ENCODE peak calls at places on chromosomes 2 and 18, in ten cellular contexts. R, W, Q, G, F, C, V, P, D and K are unnamed samples.

GRCh38 chr2:240220371-240220770 is 79.9 kb upstream of the OTOS start:
- DNase-seq in G (no peak), F (no peak), W (no peak), C (no peak), Q (no peak), V (no peak), D (no peak), R (no peak), P (no peak), K (no peak)

GRCh38 chr2:175063741-175064140 is 58.6 kb upstream of the CHN1 start:
- DNase-seq in F (no peak), D (no peak), W (no peak), C (no peak), G (no peak), V (no peak), P (no peak), Q (no peak), R (no peak), K (no peak)

GRCh38 chr2:118705032-118705431 is 142.4 kb downstream of the EN1 start:
- DNase-seq in D (no peak), V (no peak), F (no peak), G (no peak), C (no peak), P (no peak), Q (no peak), W (no peak), R (no peak), K (no peak)

GRCh38 chr2:67515021-67515420 is 117.9 kb downstream of the ETAA1 start:
- DNase-seq in F (no peak), W (no peak), D (no peak), R (no peak), C (no peak), V (no peak), P (no peak), Q (no peak), G (no peak), K (no peak)

GRCh38 chr2:120829633-120830025 is 94.0 kb downstream of the GLI2 start:
- DNase-seq in D (no peak), G (no peak), C (no peak), V (no peak), Q (no peak), P (no peak), R (no peak), W (no peak), F (no peak), K (no peak)

GRCh38 chr2:229270551-229271410 is at the start of gene PID1:
- DNase-seq in F (peak; percentile 23), V (no peak), D (peak; percentile 41), C (peak; percentile 44), Q (no peak), P (no peak), G (peak; percentile 85), W (no peak), R (peak; percentile 29), K (peak; percentile 87)

GRCh38 chr2:227817940-227818568 is 4.4 kb downstream of the CCL20 start:
- DNase-seq in W (peak; percentile 24), V (peak; percentile 61), P (peak; percentile 45), R (peak; percentile 98), D (peak; percentile 22), F (peak; percentile 73), Q (peak; percentile 57), G (peak; percentile 4), C (peak; percentile 37), K (peak; percentile 13)

GRCh38 chr2:99680946-99681345 is 191.1 kb upstream of the REV1 start:
- DNase-seq in F (no peak), G (no peak), C (no peak), W (no peak), Q (no peak), P (no peak), R (no peak), D (no peak), V (no peak), K (no peak)

GRCh38 chr2:201854841-201855240 is 48.5 kb downstream of the CDK15 start:
- DNase-seq in C (no peak), V (no peak), F (no peak), Q (no peak), W (no peak), R (no peak), P (no peak), G (no peak), D (no peak), K (no peak)

GRCh38 chr2:30303094-30303493 is 71.8 kb downstream of the LBH start:
- DNase-seq in D (no peak), Q (no peak), P (no peak), F (no peak), V (no peak), W (no peak), R (no peak), C (no peak), G (no peak), K (no peak)

DNA sequence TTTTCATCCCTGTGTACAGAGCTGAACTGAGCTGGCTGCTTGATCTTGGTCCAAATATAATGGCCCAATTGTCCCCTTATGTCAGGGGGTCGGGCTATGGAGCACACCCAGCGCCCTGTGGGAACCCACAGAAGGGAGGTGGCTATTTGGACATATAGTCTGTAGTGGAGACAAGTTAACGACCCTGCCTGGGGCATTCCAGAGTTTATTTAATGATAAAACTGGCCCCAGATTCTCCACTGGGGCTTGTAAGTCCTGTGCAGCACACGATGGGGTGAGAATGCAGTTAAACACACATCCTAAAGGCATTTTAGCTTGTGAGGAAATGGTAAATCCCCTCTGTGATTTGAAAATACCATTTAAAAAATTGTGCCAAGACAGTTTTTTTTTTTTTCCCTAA is 72.9 kb downstream of the QPCT start:
- DNase-seq in C (no peak), D (no peak), F (no peak), Q (no peak), R (no peak), P (no peak), W (no peak), G (no peak), V (no peak), K (no peak)
- H3K36me3 ChIP-seq in C (no peaks in the 10 kb centered on the region), D (no peaks in the 10 kb centered on the region), F (no peaks in the 10 kb centered on the region), Q (no peaks in the 10 kb centered on the region), R (no peaks in the 10 kb centered on the region), P (no peaks in the 10 kb centered on the region), W (no peaks in the 10 kb centered on the region), G (no peaks in the 10 kb centered on the region), V (no peaks in the 10 kb centered on the region), K (no peaks in the 10 kb centered on the region)

DNA sequence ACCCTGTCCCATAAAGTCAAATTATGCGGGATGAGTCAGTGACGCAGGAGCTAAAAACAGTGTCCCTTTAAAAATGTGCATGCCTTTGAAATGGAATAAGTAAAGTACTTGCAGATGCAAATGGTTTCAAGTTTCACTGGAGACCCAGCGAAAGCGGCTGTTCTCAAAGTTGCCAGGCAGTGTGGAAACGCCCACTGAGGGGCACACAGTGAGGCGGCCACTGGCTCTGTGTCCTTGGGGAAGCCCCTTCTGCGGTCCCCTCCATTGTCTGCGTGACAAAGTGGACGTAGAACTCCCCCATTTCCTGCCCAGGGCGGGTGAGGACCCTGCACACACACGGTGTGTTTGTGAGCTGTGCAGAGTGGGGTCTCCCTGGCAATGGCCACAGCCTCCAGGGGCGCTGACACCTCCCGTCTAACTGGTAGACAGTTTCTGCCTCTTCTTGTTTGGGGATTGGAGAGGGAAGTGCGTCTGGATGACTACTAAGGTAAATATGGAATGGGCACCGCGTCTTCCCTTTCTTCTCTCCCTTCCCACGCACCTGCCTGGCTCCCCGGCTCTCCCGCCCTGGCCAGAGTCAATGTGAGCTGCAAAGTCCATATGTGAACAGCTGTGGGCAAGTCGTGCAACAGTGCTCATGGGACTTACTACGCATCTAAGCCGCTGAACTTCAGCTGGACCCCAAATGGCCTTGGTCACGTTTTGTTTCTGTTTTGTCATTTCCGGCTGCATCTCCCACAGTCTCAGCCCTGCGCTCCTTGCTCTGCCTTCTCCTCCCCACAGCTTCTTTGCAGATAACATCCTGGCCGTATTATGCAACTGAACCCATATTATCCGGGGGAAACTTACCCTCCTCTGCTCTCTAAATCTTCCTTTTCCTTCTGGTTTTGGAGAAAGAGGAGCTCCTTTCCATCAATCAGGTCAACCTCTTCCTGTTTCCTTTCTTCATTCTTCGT is 33.7 kb upstream of the ZNF516 start:
- DNase-seq in C (peak; percentile 33), W (peak; percentile 40), R (peak; percentile 51), P (peak; percentile 13), D (peak; percentile 62), Q (no peak), V (no peak), G (no peak), F (peak; percentile 45), K (peak; percentile 62)
- H3K4me3 ChIP-seq in C (peak overlapping the region; percentile 45), W (peak overlapping the region; percentile 45), R (peak overlapping the region; percentile 40), P (peak overlapping the region; percentile 57), D (peak overlapping the region; percentile 34), Q (peak overlapping the region; percentile 45), V (peak overlapping the region; percentile 23), G (no peak overlapping the region), F (no peak overlapping the region), K (peak overlapping the region; percentile 19)

DNA sequence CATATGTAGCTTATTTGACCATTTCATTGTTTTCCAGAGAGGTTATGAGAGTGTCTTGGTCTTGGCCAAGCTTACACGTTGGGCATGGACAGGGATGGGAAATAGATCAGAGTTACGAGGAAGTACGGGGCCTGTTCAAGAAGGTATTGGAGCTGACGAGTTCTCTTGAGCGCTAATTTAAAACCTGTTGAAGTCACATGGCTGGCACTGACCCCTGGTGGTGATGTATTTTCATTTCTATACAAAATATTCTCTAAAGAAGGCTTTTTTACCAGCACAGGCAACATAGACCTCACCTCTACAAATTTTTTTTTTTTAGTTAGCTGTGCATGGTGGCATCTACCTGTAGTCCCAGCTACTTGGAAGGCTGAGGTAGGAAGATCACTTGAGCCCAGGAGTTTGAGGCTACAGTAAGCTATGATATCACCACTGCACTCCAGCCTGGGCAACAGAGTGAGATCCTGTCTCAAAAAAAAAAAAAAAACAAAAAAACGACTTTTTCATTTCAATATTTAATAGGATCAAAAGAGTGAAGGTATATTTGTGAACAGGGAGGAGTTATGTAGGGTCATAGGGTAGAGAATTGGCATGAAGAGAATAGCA is 19.6 kb downstream of the UGP2 start:
- DNase-seq in P (no peak), G (peak; percentile 47), R (peak; percentile 49), V (peak; percentile 26), Q (peak; percentile 36), D (peak; percentile 51), F (peak; percentile 58), C (peak; percentile 46), W (peak; percentile 61), K (no peak)
- H3K36me3 ChIP-seq in P (peaks cover 12% of the 10 kb centered on the region), G (peaks cover 77% of the 10 kb centered on the region), R (peaks cover 41% of the 10 kb centered on the region), V (peaks cover 17% of the 10 kb centered on the region), Q (no peaks in the 10 kb centered on the region), D (no peaks in the 10 kb centered on the region), F (no peaks in the 10 kb centered on the region), C (peaks cover 85% of the 10 kb centered on the region), W (no peaks in the 10 kb centered on the region), K (peaks cover 57% of the 10 kb centered on the region)

GRCh38 chr2:205806126-205806905 is 124.0 kb downstream of the NRP2 start:
- DNase-seq in Q (no peak), F (peak; percentile 77), P (no peak), D (no peak), C (no peak), R (no peak), V (no peak), G (no peak), W (no peak), K (no peak)

GRCh38 chr2:205807229-205807628 is 124.9 kb downstream of the NRP2 start:
- DNase-seq in P (no peak), W (no peak), C (no peak), F (no peak), G (no peak), R (no peak), V (no peak), D (no peak), Q (no peak), K (no peak)

GRCh38 chr2:205807758-205808157 is 125.5 kb downstream of the NRP2 start:
- DNase-seq in F (no peak), W (no peak), R (no peak), Q (no peak), V (no peak), G (no peak), C (no peak), P (no peak), D (no peak), K (no peak)

GRCh38 chr2:205811387-205811786 is 129.1 kb downstream of the NRP2 start:
- DNase-seq in W (no peak), R (no peak), D (no peak), V (no peak), C (no peak), F (no peak), Q (no peak), P (no peak), G (no peak), K (no peak)

GRCh38 chr2:205808493-205809121 is 126.3 kb downstream of the NRP2 start:
- DNase-seq in D (no peak), G (no peak), W (no peak), F (no peak), R (no peak), Q (no peak), V (no peak), C (no peak), P (no peak), K (no peak)
- H3K4me3 ChIP-seq in D (no peak overlapping the region), G (no peak overlapping the region), W (no peak overlapping the region), F (no peak overlapping the region), R (no peak overlapping the region), Q (no peak overlapping the region), V (no peak overlapping the region), C (no peak overlapping the region), P (no peak overlapping the region), K (no peak overlapping the region)